ENCODE peak calls at places on chromosomes 3 and 15, in nine cellular contexts. One of them, this sample, is unnamed.

GRCh38 chr3:64943861-64944260 is 256.1 kb upstream of the ADAMTS9 start:
- DNase-seq in suprapubic skin: no peak
- DNase-seq in right cardiac atrium: no peak
- DNase-seq in adrenal gland: no peak
- DNase-seq in fibroblast of the conjunctiva: no peak
- DNase-seq in activated CD8-positive, alpha-beta memory T cell treated with anti-CD3 and anti-CD28 coated beads for 24 hours: no peak
- DNase-seq in stimulated activated CD4-positive, alpha-beta T cell treated with anti-CD3 and anti-CD28 coated beads, Interleukin-1b, Interleukin-23, amount 100 ng/mL, for 4 hours: no peak
- DNase-seq in AG09319: no peak
- DNase-seq in GDM1: no peak
- DNase-seq in this sample: no peak

GRCh38 chr3:108153451-108153981 is 62.7 kb upstream of the CD47 start:
- DNase-seq in stimulated activated CD4-positive, alpha-beta T cell treated with anti-CD3 and anti-CD28 coated beads, Interleukin-1b, Interleukin-23, amount 100 ng/mL, for 4 hours: peak
- DNase-seq in right cardiac atrium: no peak
- DNase-seq in activated CD8-positive, alpha-beta memory T cell treated with anti-CD3 and anti-CD28 coated beads for 24 hours: peak
- DNase-seq in AG09319: peak
- DNase-seq in adrenal gland: peak
- DNase-seq in fibroblast of the conjunctiva: peak
- DNase-seq in suprapubic skin: no peak
- DNase-seq in GDM1: peak
- DNase-seq in this sample: no peak

GRCh38 chr3:53464424-53464823 is 30.0 kb upstream of the CACNA1D start:
- DNase-seq in suprapubic skin: no peak
- DNase-seq in GDM1: no peak
- DNase-seq in stimulated activated CD4-positive, alpha-beta T cell treated with anti-CD3 and anti-CD28 coated beads, Interleukin-1b, Interleukin-23, amount 100 ng/mL, for 4 hours: no peak
- DNase-seq in fibroblast of the conjunctiva: no peak
- DNase-seq in AG09319: no peak
- DNase-seq in activated CD8-positive, alpha-beta memory T cell treated with anti-CD3 and anti-CD28 coated beads for 24 hours: no peak
- DNase-seq in adrenal gland: peak
- DNase-seq in right cardiac atrium: no peak
- DNase-seq in this sample: no peak

GRCh38 chr15:90362936-90363212 is 10.8 kb downstream of the ZNF774 start:
- DNase-seq in right cardiac atrium: no peak
- DNase-seq in stimulated activated CD4-positive, alpha-beta T cell treated with anti-CD3 and anti-CD28 coated beads, Interleukin-1b, Interleukin-23, amount 100 ng/mL, for 4 hours: no peak
- DNase-seq in adrenal gland: peak
- DNase-seq in AG09319: peak
- DNase-seq in suprapubic skin: no peak
- DNase-seq in fibroblast of the conjunctiva: peak
- DNase-seq in activated CD8-positive, alpha-beta memory T cell treated with anti-CD3 and anti-CD28 coated beads for 24 hours: no peak
- DNase-seq in GDM1: no peak
- DNase-seq in this sample: no peak

GRCh38 chr3:8575364-8576104 is 69.1 kb downstream of the SSUH2 start:
- DNase-seq in GDM1: no peak
- DNase-seq in right cardiac atrium: no peak
- DNase-seq in AG09319: no peak
- DNase-seq in adrenal gland: peak
- DNase-seq in suprapubic skin: no peak
- DNase-seq in stimulated activated CD4-positive, alpha-beta T cell treated with anti-CD3 and anti-CD28 coated beads, Interleukin-1b, Interleukin-23, amount 100 ng/mL, for 4 hours: no peak
- DNase-seq in activated CD8-positive, alpha-beta memory T cell treated with anti-CD3 and anti-CD28 coated beads for 24 hours: no peak
- DNase-seq in fibroblast of the conjunctiva: no peak
- DNase-seq in this sample: no peak

GRCh38 chr3:122000936-122001605 is 21.0 kb downstream of the ILDR1 start:
- DNase-seq in fibroblast of the conjunctiva: no peak
- DNase-seq in suprapubic skin: no peak
- DNase-seq in adrenal gland: no peak
- DNase-seq in stimulated activated CD4-positive, alpha-beta T cell treated with anti-CD3 and anti-CD28 coated beads, Interleukin-1b, Interleukin-23, amount 100 ng/mL, for 4 hours: no peak
- DNase-seq in activated CD8-positive, alpha-beta memory T cell treated with anti-CD3 and anti-CD28 coated beads for 24 hours: no peak
- DNase-seq in GDM1: no peak
- DNase-seq in right cardiac atrium: no peak
- DNase-seq in AG09319: no peak
- DNase-seq in this sample: no peak

GRCh38 chr15:38266247-38266996 is 13.8 kb downstream of the SPRED1 start:
- DNase-seq in GDM1: no peak
- DNase-seq in adrenal gland: no peak
- DNase-seq in stimulated activated CD4-positive, alpha-beta T cell treated with anti-CD3 and anti-CD28 coated beads, Interleukin-1b, Interleukin-23, amount 100 ng/mL, for 4 hours: no peak
- DNase-seq in fibroblast of the conjunctiva: no peak
- DNase-seq in activated CD8-positive, alpha-beta memory T cell treated with anti-CD3 and anti-CD28 coated beads for 24 hours: no peak
- DNase-seq in suprapubic skin: no peak
- DNase-seq in AG09319: no peak
- DNase-seq in right cardiac atrium: no peak
- DNase-seq in this sample: no peak

GRCh38 chr15:61205427-61205826 is 23.7 kb downstream of the RORA start:
- DNase-seq in adrenal gland: no peak
- DNase-seq in stimulated activated CD4-positive, alpha-beta T cell treated with anti-CD3 and anti-CD28 coated beads, Interleukin-1b, Interleukin-23, amount 100 ng/mL, for 4 hours: no peak
- DNase-seq in AG09319: no peak
- DNase-seq in fibroblast of the conjunctiva: no peak
- DNase-seq in activated CD8-positive, alpha-beta memory T cell treated with anti-CD3 and anti-CD28 coated beads for 24 hours: no peak
- DNase-seq in right cardiac atrium: no peak
- DNase-seq in suprapubic skin: no peak
- DNase-seq in GDM1: no peak
- DNase-seq in this sample: no peak

GRCh38 chr15:73844356-73844755 is 29.0 kb upstream of the TBC1D21 start:
- DNase-seq in AG09319: no peak
- DNase-seq in adrenal gland: no peak
- DNase-seq in activated CD8-positive, alpha-beta memory T cell treated with anti-CD3 and anti-CD28 coated beads for 24 hours: no peak
- DNase-seq in stimulated activated CD4-positive, alpha-beta T cell treated with anti-CD3 and anti-CD28 coated beads, Interleukin-1b, Interleukin-23, amount 100 ng/mL, for 4 hours: no peak
- DNase-seq in GDM1: no peak
- DNase-seq in fibroblast of the conjunctiva: no peak
- DNase-seq in right cardiac atrium: no peak
- DNase-seq in suprapubic skin: peak
- DNase-seq in this sample: no peak

GRCh38 chr3:169578381-169578780 is 85.1 kb downstream of the MECOM start:
- DNase-seq in right cardiac atrium: no peak
- DNase-seq in fibroblast of the conjunctiva: no peak
- DNase-seq in activated CD8-positive, alpha-beta memory T cell treated with anti-CD3 and anti-CD28 coated beads for 24 hours: no peak
- DNase-seq in suprapubic skin: no peak
- DNase-seq in GDM1: no peak
- DNase-seq in stimulated activated CD4-positive, alpha-beta T cell treated with anti-CD3 and anti-CD28 coated beads, Interleukin-1b, Interleukin-23, amount 100 ng/mL, for 4 hours: no peak
- DNase-seq in AG09319: no peak
- DNase-seq in adrenal gland: no peak
- DNase-seq in this sample: no peak

GRCh38 chr3:126913524-126913923 is 69.4 kb upstream of the PLXNA1 start:
- DNase-seq in suprapubic skin: no peak
- DNase-seq in adrenal gland: no peak
- DNase-seq in fibroblast of the conjunctiva: no peak
- DNase-seq in GDM1: no peak
- DNase-seq in stimulated activated CD4-positive, alpha-beta T cell treated with anti-CD3 and anti-CD28 coated beads, Interleukin-1b, Interleukin-23, amount 100 ng/mL, for 4 hours: no peak
- DNase-seq in activated CD8-positive, alpha-beta memory T cell treated with anti-CD3 and anti-CD28 coated beads for 24 hours: no peak
- DNase-seq in AG09319: no peak
- DNase-seq in right cardiac atrium: no peak
- DNase-seq in this sample: no peak

GRCh38 chr15:64571857-64572291 is 111.5 kb downstream of the ZNF609 start:
- DNase-seq in right cardiac atrium: no peak
- DNase-seq in fibroblast of the conjunctiva: no peak
- DNase-seq in AG09319: no peak
- DNase-seq in adrenal gland: no peak
- DNase-seq in activated CD8-positive, alpha-beta memory T cell treated with anti-CD3 and anti-CD28 coated beads for 24 hours: no peak
- DNase-seq in stimulated activated CD4-positive, alpha-beta T cell treated with anti-CD3 and anti-CD28 coated beads, Interleukin-1b, Interleukin-23, amount 100 ng/mL, for 4 hours: no peak
- DNase-seq in GDM1: peak
- DNase-seq in suprapubic skin: no peak
- DNase-seq in this sample: no peak

GRCh38 chr3:45499529-45499928 is 95.0 kb upstream of the LIMD1 start:
- DNase-seq in stimulated activated CD4-positive, alpha-beta T cell treated with anti-CD3 and anti-CD28 coated beads, Interleukin-1b, Interleukin-23, amount 100 ng/mL, for 4 hours: no peak
- DNase-seq in adrenal gland: no peak
- DNase-seq in right cardiac atrium: no peak
- DNase-seq in AG09319: no peak
- DNase-seq in activated CD8-positive, alpha-beta memory T cell treated with anti-CD3 and anti-CD28 coated beads for 24 hours: no peak
- DNase-seq in suprapubic skin: no peak
- DNase-seq in fibroblast of the conjunctiva: peak
- DNase-seq in GDM1: no peak
- DNase-seq in this sample: no peak

GRCh38 chr15:57343018-57343417 is 33.3 kb upstream of the CGNL1 start:
- DNase-seq in activated CD8-positive, alpha-beta memory T cell treated with anti-CD3 and anti-CD28 coated beads for 24 hours: no peak
- DNase-seq in right cardiac atrium: no peak
- DNase-seq in AG09319: no peak
- DNase-seq in GDM1: no peak
- DNase-seq in adrenal gland: no peak
- DNase-seq in fibroblast of the conjunctiva: no peak
- DNase-seq in stimulated activated CD4-positive, alpha-beta T cell treated with anti-CD3 and anti-CD28 coated beads, Interleukin-1b, Interleukin-23, amount 100 ng/mL, for 4 hours: no peak
- DNase-seq in suprapubic skin: no peak
- DNase-seq in this sample: no peak

GRCh38 chr3:71130516-71131384 is 452.8 kb downstream of the FOXP1 start:
- DNase-seq in stimulated activated CD4-positive, alpha-beta T cell treated with anti-CD3 and anti-CD28 coated beads, Interleukin-1b, Interleukin-23, amount 100 ng/mL, for 4 hours: peak
- DNase-seq in AG09319: peak
- DNase-seq in fibroblast of the conjunctiva: peak
- DNase-seq in suprapubic skin: peak
- DNase-seq in right cardiac atrium: peak
- DNase-seq in GDM1: peak
- DNase-seq in activated CD8-positive, alpha-beta memory T cell treated with anti-CD3 and anti-CD28 coated beads for 24 hours: peak
- DNase-seq in adrenal gland: peak
- DNase-seq in this sample: peak

GRCh38 chr15:68208136-68208535 is 3.0 kb upstream of the CALML4 start:
- DNase-seq in activated CD8-positive, alpha-beta memory T cell treated with anti-CD3 and anti-CD28 coated beads for 24 hours: peak
- DNase-seq in stimulated activated CD4-positive, alpha-beta T cell treated with anti-CD3 and anti-CD28 coated beads, Interleukin-1b, Interleukin-23, amount 100 ng/mL, for 4 hours: no peak
- DNase-seq in suprapubic skin: no peak
- DNase-seq in fibroblast of the conjunctiva: no peak
- DNase-seq in AG09319: no peak
- DNase-seq in adrenal gland: peak
- DNase-seq in GDM1: no peak
- DNase-seq in right cardiac atrium: no peak
- DNase-seq in this sample: no peak

GRCh38 chr3:17945799-17946381 is 203.5 kb upstream of the TBC1D5 start:
- DNase-seq in fibroblast of the conjunctiva: no peak
- DNase-seq in stimulated activated CD4-positive, alpha-beta T cell treated with anti-CD3 and anti-CD28 coated beads, Interleukin-1b, Interleukin-23, amount 100 ng/mL, for 4 hours: no peak
- DNase-seq in suprapubic skin: no peak
- DNase-seq in AG09319: no peak
- DNase-seq in right cardiac atrium: no peak
- DNase-seq in adrenal gland: no peak
- DNase-seq in GDM1: peak
- DNase-seq in activated CD8-positive, alpha-beta memory T cell treated with anti-CD3 and anti-CD28 coated beads for 24 hours: no peak
- DNase-seq in this sample: no peak

GRCh38 chr3:181105636-181106035 is 116.1 kb upstream of the DNAJC19 start:
- DNase-seq in suprapubic skin: no peak
- DNase-seq in fibroblast of the conjunctiva: no peak
- DNase-seq in activated CD8-positive, alpha-beta memory T cell treated with anti-CD3 and anti-CD28 coated beads for 24 hours: no peak
- DNase-seq in adrenal gland: no peak
- DNase-seq in stimulated activated CD4-positive, alpha-beta T cell treated with anti-CD3 and anti-CD28 coated beads, Interleukin-1b, Interleukin-23, amount 100 ng/mL, for 4 hours: no peak
- DNase-seq in AG09319: no peak
- DNase-seq in GDM1: no peak
- DNase-seq in right cardiac atrium: no peak
- DNase-seq in this sample: no peak

GRCh38 chr15:80476036-80476435 is 71.9 kb downstream of the ARNT2 start:
- DNase-seq in fibroblast of the conjunctiva: no peak
- DNase-seq in AG09319: no peak
- DNase-seq in activated CD8-positive, alpha-beta memory T cell treated with anti-CD3 and anti-CD28 coated beads for 24 hours: no peak
- DNase-seq in adrenal gland: no peak
- DNase-seq in right cardiac atrium: no peak
- DNase-seq in suprapubic skin: no peak
- DNase-seq in GDM1: no peak
- DNase-seq in stimulated activated CD4-positive, alpha-beta T cell treated with anti-CD3 and anti-CD28 coated beads, Interleukin-1b, Interleukin-23, amount 100 ng/mL, for 4 hours: no peak
- DNase-seq in this sample: no peak

GRCh38 chr3:58256511-58256910 is 18.9 kb downstream of the ABHD6 start:
- DNase-seq in stimulated activated CD4-positive, alpha-beta T cell treated with anti-CD3 and anti-CD28 coated beads, Interleukin-1b, Interleukin-23, amount 100 ng/mL, for 4 hours: no peak
- DNase-seq in AG09319: no peak
- DNase-seq in GDM1: no peak
- DNase-seq in activated CD8-positive, alpha-beta memory T cell treated with anti-CD3 and anti-CD28 coated beads for 24 hours: no peak
- DNase-seq in adrenal gland: no peak
- DNase-seq in fibroblast of the conjunctiva: no peak
- DNase-seq in right cardiac atrium: no peak
- DNase-seq in suprapubic skin: no peak
- DNase-seq in this sample: no peak